ENCODE peak calls at places on chromosomes 2 and 18, in nine cellular contexts. T is body of pancreas, K is H1, A is transverse colon, H is tibial nerve, I is gastrocnemius medialis, C is HCT116, F is endothelial cell of umbilical vein, L is heart left ventricle. R is an unnamed sample. For H3K36me3, the result is how much of the 10 kb centered on the place peaks cover.

GRCh38 chr2:95022309-95023221 is 2.9 kb upstream of the MAL start:
- DNase-seq in C (peak), K (peak), T (peak), L (peak), H (peak), F (peak), I (peak), A (peak), R (peak)

GRCh38 chr2:634670-635395 is 42.4 kb downstream of the TMEM18 start:
- DNase-seq in T (no peak), H (no peak), A (no peak), C (peak), F (no peak), K (peak), L (no peak), I (no peak), R (peak)

GRCh38 chr2:9539530-9539929 is 16.1 kb downstream of the ADAM17 start:
- DNase-seq in C (no peak), A (no peak), F (peak), I (no peak), T (no peak), K (no peak), H (no peak), L (no peak), R (no peak)

GRCh38 chr18:58117685-58118403 is 73.8 kb downstream of the NEDD4L start:
- DNase-seq in H (peak), K (no peak), A (peak), T (peak), L (no peak), C (peak), F (peak), I (no peak), R (no peak)

GRCh38 chr2:227006189-227006897 is 157.7 kb downstream of the COL4A4 start:
- DNase-seq in K (no peak), C (no peak), F (no peak), A (no peak), I (no peak), T (no peak), H (no peak), L (no peak), R (no peak)

GRCh38 chr18:79679552-79680099 is at the start of gene CTDP1:
- DNase-seq in L (peak), K (peak), F (peak), T (peak), C (peak), I (peak), H (peak), A (peak), R (peak)

GRCh38 chr2:71313-72035 is 25.2 kb upstream of the FAM110C start:
- DNase-seq in L (no peak), I (no peak), T (no peak), A (no peak), C (peak), F (no peak), H (no peak), K (no peak), R (no peak)

GRCh38 chr2:109289823-109290222 is 160.8 kb downstream of the SH3RF3 start:
- DNase-seq in L (no peak), K (no peak), T (no peak), I (no peak), H (no peak), A (no peak), F (no peak), C (no peak), R (no peak)

GRCh38 chr2:196252408-196253114 is 81.2 kb upstream of the STK17B start:
- DNase-seq in C (no peak), K (no peak), F (no peak), L (no peak), H (no peak), A (no peak), I (no peak), T (no peak), R (no peak)

GRCh38 chr18:14748496-14748895 is 524 bp downstream of the ANKRD30B start:
- DNase-seq in F (no peak), A (no peak), L (no peak), I (no peak), C (no peak), K (no peak), T (no peak), H (no peak), R (no peak)

GRCh38 chr2:204693262-204693661 is 148.0 kb downstream of the PARD3B start:
- DNase-seq in I (no peak), L (no peak), C (no peak), T (no peak), F (no peak), A (no peak), K (no peak), H (no peak), R (no peak)

GRCh38 chr2:137952586-137953129 is 11.6 kb upstream of the HNMT start:
- DNase-seq in L (no peak), T (peak), C (no peak), A (no peak), F (no peak), H (no peak), I (no peak), K (no peak), R (no peak)
- TF ChIP-seq POLR2A in L (no peak), T (no peak), C (no peak), A (no peak), F (no peak), H (no peak), I (no peak), K (no peak), R (no peak)

GRCh38 chr18:59725177-59725576 is 28.0 kb upstream of the CCBE1 start:
- DNase-seq in K (no peak), F (no peak), H (no peak), I (no peak), C (no peak), L (no peak), T (no peak), A (no peak), R (no peak)
- H3K36me3 ChIP-seq in K (under half), F (under half), H (under half), I (under half), C (under half), L (under half), T (under half), A (under half), R (under half)

GRCh38 chr2:106709229-106709628 is 176.7 kb downstream of the ST6GAL2 start:
- DNase-seq in A (no peak), K (no peak), F (no peak), H (no peak), C (no peak), T (no peak), I (no peak), L (no peak), R (no peak)
- TF ChIP-seq POLR2A in A (no peak), K (no peak), F (no peak), H (no peak), C (no peak), T (no peak), I (no peak), L (no peak), R (no peak)

DNA sequence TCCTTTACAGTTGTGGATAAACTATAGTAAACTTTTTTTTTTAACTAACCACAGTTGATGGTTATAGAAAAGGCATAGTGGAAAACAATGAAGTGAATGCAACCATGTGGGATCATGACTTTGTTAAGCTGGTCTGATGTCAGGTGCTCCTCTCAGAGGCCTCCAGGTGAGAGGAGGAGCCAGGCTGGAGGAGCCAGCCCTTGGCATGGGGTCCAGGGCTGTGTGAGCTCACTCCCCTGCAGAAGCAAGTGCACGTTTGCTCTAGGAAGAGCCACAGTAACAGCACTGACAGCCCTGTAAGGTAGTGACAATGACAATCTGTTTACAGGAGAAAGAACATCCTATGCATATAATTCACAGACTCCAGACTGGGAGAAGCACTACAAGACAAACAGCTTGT is 5.7 kb downstream of the PPP1R7 start:
- DNase-seq in L (no peak), K (no peak), C (no peak), T (no peak), F (no peak), I (no peak), A (no peak), H (no peak), R (no peak)
- H3K36me3 ChIP-seq in L (under half), K (under half), C (under half), T (under half), F (under half), I (under half), A (under half), H (half or more), R (under half)

GRCh38 chr2:84904151-84904550 is 1.3 kb upstream of the TMSB10 start:
- DNase-seq in F (no peak), C (no peak), I (no peak), T (no peak), L (no peak), H (no peak), K (no peak), A (no peak), R (no peak)

GRCh38 chr2:84906108-84906899 is 848 bp downstream of the TMSB10 start:
- DNase-seq in C (no peak), H (no peak), F (peak), A (peak), T (peak), K (no peak), L (peak), I (no peak), R (peak)

GRCh38 chr2:84902526-84902925 is 2.9 kb upstream of the TMSB10 start:
- DNase-seq in A (no peak), L (no peak), F (no peak), T (no peak), C (no peak), I (no peak), K (no peak), H (no peak), R (no peak)

GRCh38 chr2:84905181-84906107 is at the start of gene TMSB10:
- DNase-seq in F (peak), A (peak), H (peak), I (peak), L (peak), T (peak), K (peak), C (no peak), R (peak)

GRCh38 chr2:84904717-84905174 is 710 bp upstream of the TMSB10 start:
- DNase-seq in F (peak), A (peak), C (no peak), T (peak), H (peak), I (peak), K (peak), L (peak), R (peak)
- TF ChIP-seq POLR2A in F (no peak), A (peak), C (no peak), T (no peak), H (peak), I (peak), K (peak), L (no peak), R (peak)